ENCODE peak calls at places on chromosomes 13 and 19, in five cellular contexts. One of them, this sample, is unnamed.

GRCh38 chr19:10643968-10644290 is 10.2 kb upstream of the ILF3 start:
- DNase-seq in cardiac muscle cell: no peak
- DNase-seq in fibroblast of mammary gland: peak
- DNase-seq in PC-9: no peak
- DNase-seq in brain microvascular endothelial cell: no peak
- DNase-seq in this sample: no peak

GRCh38 chr13:104466016-104466415 is 1399.8 kb upstream of the SLC10A2 start:
- DNase-seq in cardiac muscle cell: no peak
- DNase-seq in fibroblast of mammary gland: no peak
- DNase-seq in PC-9: peak
- DNase-seq in brain microvascular endothelial cell: no peak
- DNase-seq in this sample: peak

GRCh38 chr19:16018106-16018755 is 58.1 kb upstream of the TPM4 start:
- DNase-seq in cardiac muscle cell: no peak
- DNase-seq in fibroblast of mammary gland: no peak
- DNase-seq in PC-9: no peak
- DNase-seq in brain microvascular endothelial cell: no peak
- DNase-seq in this sample: no peak

GRCh38 chr13:75299913-75300862 is 181.8 kb downstream of the TBC1D4 start:
- DNase-seq in cardiac muscle cell: no peak
- DNase-seq in fibroblast of mammary gland: peak
- DNase-seq in PC-9: no peak
- DNase-seq in brain microvascular endothelial cell: peak
- DNase-seq in this sample: no peak

GRCh38 chr19:55146648-55147218 is 2.3 kb downstream of the TNNT1 start:
- DNase-seq in cardiac muscle cell: peak
- DNase-seq in fibroblast of mammary gland: no peak
- DNase-seq in PC-9: peak
- DNase-seq in brain microvascular endothelial cell: no peak
- DNase-seq in this sample: no peak

GRCh38 chr13:44365008-44365407 is 8.6 kb upstream of the SERP2 start:
- DNase-seq in cardiac muscle cell: no peak
- DNase-seq in fibroblast of mammary gland: peak
- DNase-seq in PC-9: no peak
- DNase-seq in brain microvascular endothelial cell: no peak
- DNase-seq in this sample: no peak

GRCh38 chr13:20270163-20270865 is 38.2 kb upstream of the GJB6 start:
- DNase-seq in cardiac muscle cell: peak
- DNase-seq in fibroblast of mammary gland: no peak
- DNase-seq in PC-9: no peak
- DNase-seq in brain microvascular endothelial cell: no peak
- DNase-seq in this sample: no peak

GRCh38 chr13:29693297-29693945 is 97.9 kb upstream of the SLC7A1 start:
- DNase-seq in cardiac muscle cell: no peak
- DNase-seq in fibroblast of mammary gland: no peak
- DNase-seq in PC-9: no peak
- DNase-seq in brain microvascular endothelial cell: no peak
- DNase-seq in this sample: peak

GRCh38 chr13:112231451-112232083 is 144.6 kb upstream of the SPACA7 start:
- DNase-seq in cardiac muscle cell: no peak
- DNase-seq in fibroblast of mammary gland: no peak
- DNase-seq in PC-9: no peak
- DNase-seq in brain microvascular endothelial cell: no peak
- DNase-seq in this sample: no peak

GRCh38 chr13:44415815-44416214 is 42.2 kb downstream of the SERP2 start:
- DNase-seq in cardiac muscle cell: no peak
- DNase-seq in fibroblast of mammary gland: no peak
- DNase-seq in PC-9: no peak
- DNase-seq in brain microvascular endothelial cell: no peak
- DNase-seq in this sample: no peak

GRCh38 chr19:13430790-13431582 is 75.3 kb downstream of the CACNA1A start:
- DNase-seq in cardiac muscle cell: peak
- DNase-seq in fibroblast of mammary gland: peak
- DNase-seq in PC-9: no peak
- DNase-seq in brain microvascular endothelial cell: peak
- DNase-seq in this sample: no peak

GRCh38 chr13:45658586-45659235 is 43.2 kb upstream of the ERICH6B start:
- DNase-seq in cardiac muscle cell: no peak
- DNase-seq in fibroblast of mammary gland: peak
- DNase-seq in PC-9: no peak
- DNase-seq in brain microvascular endothelial cell: peak
- DNase-seq in this sample: no peak

GRCh38 chr19:13022859-13023636 is 27.8 kb downstream of the NFIX start:
- DNase-seq in cardiac muscle cell: no peak
- DNase-seq in fibroblast of mammary gland: peak
- DNase-seq in PC-9: no peak
- DNase-seq in brain microvascular endothelial cell: peak
- DNase-seq in this sample: peak

GRCh38 chr19:38952395-38953165 is 21.8 kb downstream of the MRPS12 start:
- DNase-seq in cardiac muscle cell: peak
- DNase-seq in fibroblast of mammary gland: no peak
- DNase-seq in PC-9: peak
- DNase-seq in brain microvascular endothelial cell: no peak
- DNase-seq in this sample: peak

GRCh38 chr19:39405261-39405912 is 1.3 kb upstream of the ZFP36 start:
- DNase-seq in cardiac muscle cell: no peak
- DNase-seq in fibroblast of mammary gland: no peak
- DNase-seq in PC-9: peak
- DNase-seq in brain microvascular endothelial cell: no peak
- DNase-seq in this sample: no peak

GRCh38 chr13:113670541-113670940 is 3.5 kb downstream of the GRK1 start:
- DNase-seq in cardiac muscle cell: no peak
- DNase-seq in fibroblast of mammary gland: no peak
- DNase-seq in PC-9: no peak
- DNase-seq in brain microvascular endothelial cell: no peak
- DNase-seq in this sample: no peak

GRCh38 chr13:23772717-23773116 is 116.5 kb downstream of the MIPEP start:
- DNase-seq in cardiac muscle cell: no peak
- DNase-seq in fibroblast of mammary gland: no peak
- DNase-seq in PC-9: no peak
- DNase-seq in brain microvascular endothelial cell: no peak
- DNase-seq in this sample: no peak

GRCh38 chr13:112692586-112692985 is 2.7 kb downstream of the ATP11A start:
- DNase-seq in cardiac muscle cell: no peak
- DNase-seq in fibroblast of mammary gland: no peak
- DNase-seq in PC-9: no peak
- DNase-seq in brain microvascular endothelial cell: no peak
- DNase-seq in this sample: no peak

GRCh38 chr19:38654478-38655079 is 7.1 kb downstream of the ACTN4 start:
- DNase-seq in cardiac muscle cell: no peak
- DNase-seq in fibroblast of mammary gland: no peak
- DNase-seq in PC-9: no peak
- DNase-seq in brain microvascular endothelial cell: no peak
- DNase-seq in this sample: no peak

GRCh38 chr19:45862271-45862563 is 730 bp downstream of the SYMPK start:
- DNase-seq in cardiac muscle cell: no peak
- DNase-seq in fibroblast of mammary gland: no peak
- DNase-seq in PC-9: no peak
- DNase-seq in brain microvascular endothelial cell: no peak
- DNase-seq in this sample: no peak

GRCh38 chr13:51802601-51803000 is 1.4 kb downstream of the DHRS12 start:
- DNase-seq in cardiac muscle cell: no peak
- DNase-seq in fibroblast of mammary gland: no peak
- DNase-seq in PC-9: no peak
- DNase-seq in brain microvascular endothelial cell: no peak
- DNase-seq in this sample: no peak

GRCh38 chr19:3129112-3129511 is 6.7 kb upstream of the GNA15 start:
- DNase-seq in cardiac muscle cell: no peak
- DNase-seq in fibroblast of mammary gland: peak
- DNase-seq in PC-9: no peak
- DNase-seq in brain microvascular endothelial cell: peak
- DNase-seq in this sample: peak

GRCh38 chr13:28147489-28147888 is 9.1 kb downstream of the PAN3 start:
- DNase-seq in cardiac muscle cell: no peak
- DNase-seq in fibroblast of mammary gland: peak
- DNase-seq in PC-9: peak
- DNase-seq in brain microvascular endothelial cell: no peak
- DNase-seq in this sample: no peak

DNA sequence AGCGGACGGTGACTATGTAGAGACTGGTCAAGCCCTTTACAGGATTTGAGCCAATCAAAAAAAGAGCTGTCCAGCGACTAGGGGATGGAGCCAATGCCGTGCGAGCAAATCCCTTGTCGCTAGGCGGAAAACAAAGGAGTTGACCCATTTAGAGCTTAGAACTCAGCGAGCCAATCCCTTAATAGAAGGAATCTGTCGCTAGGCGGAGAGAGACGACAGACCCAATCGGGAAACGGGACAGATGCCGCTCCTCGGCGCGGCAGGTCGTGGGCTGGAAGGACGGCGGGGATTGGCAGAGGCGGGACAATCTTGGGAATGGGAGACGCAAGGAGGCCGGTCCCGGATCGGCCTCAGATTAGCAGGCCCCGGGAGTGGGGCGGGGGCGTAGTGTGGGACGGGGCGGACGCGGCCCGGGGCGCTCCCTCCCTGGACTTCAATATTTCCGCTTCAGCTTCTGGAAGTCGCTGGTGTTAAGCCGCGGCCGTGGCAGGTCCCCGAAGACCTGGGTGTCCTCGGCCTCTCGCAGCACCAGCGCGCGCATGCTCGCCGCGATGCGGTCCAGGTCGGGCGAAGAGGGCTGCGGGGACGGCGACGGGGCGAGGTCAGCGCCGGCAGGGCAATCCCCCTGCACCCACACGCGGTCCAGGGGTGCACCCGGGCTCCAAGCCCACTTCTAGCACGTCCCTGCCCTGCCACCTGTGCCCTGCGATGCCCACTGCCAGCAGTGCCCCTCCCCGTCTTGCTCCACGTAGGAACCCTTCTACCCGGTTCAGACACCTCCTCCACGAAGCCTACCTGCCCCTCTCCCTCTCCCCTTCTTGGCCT is 2.3 kb upstream of the PNKP start:
- DNase-seq in cardiac muscle cell: peak
- DNase-seq in fibroblast of mammary gland: peak
- DNase-seq in PC-9: peak
- DNase-seq in brain microvascular endothelial cell: peak
- DNase-seq in this sample: peak
- TF ChIP-seq CTCF in cardiac muscle cell: peak
- TF ChIP-seq CTCF in fibroblast of mammary gland: no peak
- TF ChIP-seq CTCF in PC-9: no peak
- TF ChIP-seq CTCF in brain microvascular endothelial cell: no peak
- TF ChIP-seq CTCF in this sample: no peak

DNA sequence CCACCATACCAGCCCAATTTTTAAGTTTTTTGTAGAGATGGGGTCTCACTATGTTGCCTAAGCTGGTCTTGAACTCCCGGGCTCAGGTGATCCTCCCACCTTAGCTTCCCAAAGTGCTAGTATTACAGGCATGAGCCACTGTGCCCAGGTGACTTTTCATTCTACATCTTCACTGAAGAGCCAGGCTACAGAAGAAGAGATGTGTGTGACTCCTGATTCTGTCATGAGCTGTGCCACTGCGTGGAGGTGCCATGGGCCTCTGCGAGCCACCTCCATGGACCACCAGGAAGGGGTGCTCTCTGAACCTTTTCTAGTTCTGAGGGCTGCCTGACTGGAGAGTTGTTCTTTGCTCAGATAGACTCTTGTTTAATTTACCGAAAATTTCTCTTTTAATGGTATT is 56.6 kb upstream of the RANBP3 start:
- DNase-seq in cardiac muscle cell: no peak
- DNase-seq in fibroblast of mammary gland: no peak
- DNase-seq in PC-9: no peak
- DNase-seq in brain microvascular endothelial cell: no peak
- DNase-seq in this sample: no peak
- TF ChIP-seq CTCF in cardiac muscle cell: no peak
- TF ChIP-seq CTCF in fibroblast of mammary gland: no peak
- TF ChIP-seq CTCF in PC-9: no peak
- TF ChIP-seq CTCF in brain microvascular endothelial cell: no peak
- TF ChIP-seq CTCF in this sample: no peak

GRCh38 chr19:35086455-35086854 is 29.2 kb upstream of the FXYD3 start:
- DNase-seq in cardiac muscle cell: no peak
- DNase-seq in fibroblast of mammary gland: no peak
- DNase-seq in PC-9: no peak
- DNase-seq in brain microvascular endothelial cell: no peak
- DNase-seq in this sample: no peak

GRCh38 chr19:35089554-35089953 is 26.1 kb upstream of the FXYD3 start:
- DNase-seq in cardiac muscle cell: no peak
- DNase-seq in fibroblast of mammary gland: no peak
- DNase-seq in PC-9: no peak
- DNase-seq in brain microvascular endothelial cell: no peak
- DNase-seq in this sample: no peak

GRCh38 chr19:35087393-35087792 is 28.2 kb upstream of the FXYD3 start:
- DNase-seq in cardiac muscle cell: no peak
- DNase-seq in fibroblast of mammary gland: no peak
- DNase-seq in PC-9: no peak
- DNase-seq in brain microvascular endothelial cell: no peak
- DNase-seq in this sample: no peak

GRCh38 chr19:35090160-35090794 is 25.3 kb upstream of the FXYD3 start:
- DNase-seq in cardiac muscle cell: peak
- DNase-seq in fibroblast of mammary gland: peak
- DNase-seq in PC-9: no peak
- DNase-seq in brain microvascular endothelial cell: peak
- DNase-seq in this sample: peak

DNA sequence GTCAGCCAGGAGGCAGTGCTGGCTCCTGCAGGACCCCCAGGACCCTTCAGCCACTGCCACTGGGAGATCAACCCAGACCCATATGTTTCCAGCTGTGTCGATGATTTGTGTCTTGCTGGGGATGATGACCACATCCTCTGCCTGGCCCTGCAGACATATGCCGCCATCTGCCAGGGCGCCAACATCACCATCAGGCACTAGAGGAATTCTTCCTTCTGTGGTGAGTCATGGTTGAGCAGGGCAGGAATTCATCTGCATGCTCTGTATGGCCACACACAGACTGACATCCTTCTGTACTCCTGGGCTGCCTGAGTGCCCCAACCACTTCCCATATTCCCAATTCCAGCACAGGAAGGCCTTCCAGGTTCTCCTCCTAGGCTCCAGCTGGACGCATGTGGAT is 27.1 kb upstream of the FXYD3 start:
- DNase-seq in cardiac muscle cell: no peak
- DNase-seq in fibroblast of mammary gland: peak
- DNase-seq in PC-9: peak
- DNase-seq in brain microvascular endothelial cell: peak
- DNase-seq in this sample: no peak
- TF ChIP-seq CTCF in cardiac muscle cell: no peak
- TF ChIP-seq CTCF in fibroblast of mammary gland: no peak
- TF ChIP-seq CTCF in PC-9: no peak
- TF ChIP-seq CTCF in brain microvascular endothelial cell: peak
- TF ChIP-seq CTCF in this sample: no peak

DNA sequence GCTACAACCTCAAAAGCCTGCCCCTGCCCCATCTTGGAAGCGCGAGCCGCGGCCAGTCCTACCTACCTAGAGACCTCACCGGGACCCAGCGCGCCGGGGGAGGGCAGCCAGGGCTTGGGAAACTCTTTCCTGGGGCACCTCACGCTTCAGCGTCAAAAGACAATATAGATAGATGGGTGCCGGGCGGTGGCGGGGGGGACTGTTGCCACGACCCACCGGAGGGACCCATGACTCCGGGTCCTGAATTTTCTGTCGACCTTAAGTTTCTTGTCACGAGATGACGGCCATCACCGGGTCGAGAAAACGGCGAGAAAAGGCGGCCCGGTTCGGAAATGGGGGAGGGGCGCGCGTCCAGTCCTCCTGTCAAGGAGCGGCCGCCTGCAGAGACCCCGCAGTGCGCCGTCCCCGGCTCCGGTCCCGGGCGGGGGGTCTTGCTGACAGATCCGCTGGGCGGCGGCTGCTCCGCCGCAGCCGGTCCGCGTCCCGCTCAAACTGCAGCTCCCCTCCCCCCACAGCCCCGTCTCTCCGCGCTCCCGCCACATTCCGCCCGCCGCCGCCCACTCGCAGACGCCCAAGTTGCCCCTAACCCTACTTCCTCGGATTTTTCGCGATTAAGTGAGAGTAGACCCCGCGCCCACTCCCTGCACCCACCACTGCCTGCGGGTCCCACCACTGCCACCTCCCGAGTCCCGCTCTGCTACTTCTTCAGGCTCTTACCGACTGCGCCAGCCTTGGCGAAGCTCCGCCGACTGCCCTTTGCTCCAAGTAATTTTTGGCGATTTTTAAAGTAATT is 66.1 kb downstream of the KCNRG start:
- DNase-seq in cardiac muscle cell: peak
- DNase-seq in fibroblast of mammary gland: no peak
- DNase-seq in PC-9: no peak
- DNase-seq in brain microvascular endothelial cell: no peak
- DNase-seq in this sample: no peak
- TF ChIP-seq CTCF in cardiac muscle cell: peak
- TF ChIP-seq CTCF in fibroblast of mammary gland: no peak
- TF ChIP-seq CTCF in PC-9: no peak
- TF ChIP-seq CTCF in brain microvascular endothelial cell: no peak
- TF ChIP-seq CTCF in this sample: peak